ENCODE peak calls at places on chromosomes 3 and 15, in eight cellular contexts. One of them, this sample, is unnamed.

GRCh38 chr3:126967386-126967785 is 15.5 kb upstream of the PLXNA1 start:
- DNase-seq in CD8-positive, alpha-beta memory T cell: no peak
- DNase-seq in right lobe of liver: no peak
- DNase-seq in dorsolateral prefrontal cortex: no peak
- DNase-seq in tibial artery: no peak
- DNase-seq in IMR-90: no peak
- DNase-seq in SK-N-SH: no peak
- DNase-seq in lung: no peak
- DNase-seq in this sample: no peak

GRCh38 chr3:150370129-150370602 is 37.9 kb upstream of the TSC22D2 start:
- DNase-seq in lung: peak; percentile 72
- DNase-seq in CD8-positive, alpha-beta memory T cell: no peak
- DNase-seq in dorsolateral prefrontal cortex: no peak
- DNase-seq in SK-N-SH: no peak
- DNase-seq in right lobe of liver: no peak
- DNase-seq in IMR-90: peak; percentile 97
- DNase-seq in tibial artery: peak; percentile 79
- DNase-seq in this sample: no peak

GRCh38 chr3:53585042-53585441 is 90.6 kb downstream of the CACNA1D start:
- DNase-seq in dorsolateral prefrontal cortex: no peak
- DNase-seq in right lobe of liver: no peak
- DNase-seq in SK-N-SH: no peak
- DNase-seq in CD8-positive, alpha-beta memory T cell: no peak
- DNase-seq in tibial artery: no peak
- DNase-seq in lung: no peak
- DNase-seq in IMR-90: no peak
- DNase-seq in this sample: no peak

GRCh38 chr3:152474585-152474984 is 205.9 kb downstream of the MBNL1 start:
- DNase-seq in SK-N-SH: peak; percentile 15
- DNase-seq in tibial artery: no peak
- DNase-seq in CD8-positive, alpha-beta memory T cell: no peak
- DNase-seq in right lobe of liver: no peak
- DNase-seq in lung: no peak
- DNase-seq in IMR-90: peak; percentile 84
- DNase-seq in dorsolateral prefrontal cortex: no peak
- DNase-seq in this sample: no peak

GRCh38 chr15:92092391-92092790 is 238.9 kb downstream of the SLCO3A1 start:
- DNase-seq in lung: no peak
- DNase-seq in right lobe of liver: no peak
- DNase-seq in CD8-positive, alpha-beta memory T cell: no peak
- DNase-seq in SK-N-SH: no peak
- DNase-seq in tibial artery: no peak
- DNase-seq in IMR-90: peak; percentile 15
- DNase-seq in dorsolateral prefrontal cortex: no peak
- DNase-seq in this sample: no peak

GRCh38 chr15:60044636-60045273 is 40.6 kb downstream of the FOXB1 start:
- DNase-seq in right lobe of liver: no peak
- DNase-seq in SK-N-SH: no peak
- DNase-seq in CD8-positive, alpha-beta memory T cell: no peak
- DNase-seq in IMR-90: no peak
- DNase-seq in dorsolateral prefrontal cortex: no peak
- DNase-seq in tibial artery: no peak
- DNase-seq in lung: no peak
- DNase-seq in this sample: no peak

GRCh38 chr3:25782938-25783660 is at the start of gene NGLY1:
- DNase-seq in lung: peak; percentile 81
- DNase-seq in right lobe of liver: peak; percentile 91
- DNase-seq in SK-N-SH: peak; percentile 96
- DNase-seq in dorsolateral prefrontal cortex: peak; percentile 81
- DNase-seq in tibial artery: peak; percentile 91
- DNase-seq in IMR-90: peak; percentile 75
- DNase-seq in CD8-positive, alpha-beta memory T cell: peak; percentile 79
- DNase-seq in this sample: peak; percentile 86

GRCh38 chr15:40925863-40926658 is 3.1 kb upstream of the DLL4 start:
- DNase-seq in dorsolateral prefrontal cortex: no peak
- DNase-seq in CD8-positive, alpha-beta memory T cell: peak; percentile 25
- DNase-seq in SK-N-SH: peak; percentile 72
- DNase-seq in right lobe of liver: no peak
- DNase-seq in lung: no peak
- DNase-seq in IMR-90: no peak
- DNase-seq in tibial artery: no peak
- DNase-seq in this sample: no peak

GRCh38 chr15:47027322-47027946 is 689.9 kb upstream of the SEMA6D start:
- DNase-seq in tibial artery: no peak
- DNase-seq in dorsolateral prefrontal cortex: no peak
- DNase-seq in right lobe of liver: no peak
- DNase-seq in IMR-90: no peak
- DNase-seq in SK-N-SH: peak; percentile 5
- DNase-seq in CD8-positive, alpha-beta memory T cell: no peak
- DNase-seq in lung: no peak
- DNase-seq in this sample: no peak

GRCh38 chr3:142276780-142277179 is 51.4 kb upstream of the GK5 start:
- DNase-seq in tibial artery: no peak
- DNase-seq in right lobe of liver: no peak
- DNase-seq in dorsolateral prefrontal cortex: no peak
- DNase-seq in lung: no peak
- DNase-seq in IMR-90: peak; percentile 67
- DNase-seq in SK-N-SH: no peak
- DNase-seq in CD8-positive, alpha-beta memory T cell: no peak
- DNase-seq in this sample: no peak

GRCh38 chr3:124812291-124813265 is 74.6 kb downstream of the ITGB5 start:
- DNase-seq in lung: peak; percentile 57
- DNase-seq in SK-N-SH: no peak
- DNase-seq in tibial artery: peak; percentile 93
- DNase-seq in IMR-90: peak; percentile 99
- DNase-seq in CD8-positive, alpha-beta memory T cell: no peak
- DNase-seq in dorsolateral prefrontal cortex: no peak
- DNase-seq in right lobe of liver: peak; percentile 84
- DNase-seq in this sample: peak; percentile 70

GRCh38 chr3:141979050-141979671 is 102.7 kb downstream of the ATP1B3 start:
- DNase-seq in tibial artery: no peak
- DNase-seq in right lobe of liver: no peak
- DNase-seq in dorsolateral prefrontal cortex: no peak
- DNase-seq in lung: no peak
- DNase-seq in IMR-90: peak; percentile 85
- DNase-seq in SK-N-SH: no peak
- DNase-seq in CD8-positive, alpha-beta memory T cell: no peak
- DNase-seq in this sample: no peak

GRCh38 chr3:119295816-119296484 is 1.8 kb downstream of the ARHGAP31 start:
- DNase-seq in SK-N-SH: no peak
- DNase-seq in IMR-90: no peak
- DNase-seq in lung: no peak
- DNase-seq in right lobe of liver: no peak
- DNase-seq in tibial artery: no peak
- DNase-seq in CD8-positive, alpha-beta memory T cell: no peak
- DNase-seq in dorsolateral prefrontal cortex: no peak
- DNase-seq in this sample: no peak

GRCh38 chr3:169863458-169863899 is 6.3 kb downstream of the LRRC31 start:
- DNase-seq in CD8-positive, alpha-beta memory T cell: peak; percentile 50
- DNase-seq in tibial artery: peak; percentile 70
- DNase-seq in lung: peak; percentile 73
- DNase-seq in SK-N-SH: peak; percentile 64
- DNase-seq in IMR-90: peak; percentile 72
- DNase-seq in right lobe of liver: peak; percentile 76
- DNase-seq in dorsolateral prefrontal cortex: no peak
- DNase-seq in this sample: peak; percentile 33

DNA sequence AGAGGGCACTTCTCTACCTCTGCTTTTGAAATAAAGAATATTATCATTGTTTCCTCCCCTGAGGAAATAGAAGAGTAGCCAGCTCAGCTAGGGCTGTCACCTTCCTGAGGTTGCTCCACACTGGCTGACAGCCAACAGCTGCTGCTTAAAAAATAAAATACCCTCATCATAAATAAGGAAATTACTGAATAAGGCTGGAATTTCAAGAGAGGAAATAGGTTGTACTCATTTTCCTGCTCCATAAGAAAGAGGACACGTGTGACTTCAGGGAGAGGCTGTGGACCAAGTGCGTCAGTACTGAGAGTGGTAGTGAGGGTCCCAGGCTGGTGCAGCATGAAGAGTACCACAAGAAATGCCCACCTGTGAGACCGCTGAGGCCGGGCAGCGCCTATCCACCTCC is 8.1 kb upstream of the C2CD4B start:
- DNase-seq in tibial artery: no peak
- DNase-seq in lung: no peak
- DNase-seq in SK-N-SH: no peak
- DNase-seq in CD8-positive, alpha-beta memory T cell: no peak
- DNase-seq in dorsolateral prefrontal cortex: no peak
- DNase-seq in right lobe of liver: no peak
- DNase-seq in IMR-90: no peak
- DNase-seq in this sample: peak; percentile 51
- H3K27ac ChIP-seq in tibial artery: no peak overlapping the region
- H3K27ac ChIP-seq in lung: peak overlapping the region; percentile 38
- H3K27ac ChIP-seq in SK-N-SH: no peak overlapping the region
- H3K27ac ChIP-seq in CD8-positive, alpha-beta memory T cell: no peak overlapping the region
- H3K27ac ChIP-seq in dorsolateral prefrontal cortex: no peak overlapping the region
- H3K27ac ChIP-seq in right lobe of liver: peak overlapping the region; percentile 31
- H3K27ac ChIP-seq in IMR-90: no peak overlapping the region
- H3K27ac ChIP-seq in this sample: peak overlapping the region; percentile 88

DNA sequence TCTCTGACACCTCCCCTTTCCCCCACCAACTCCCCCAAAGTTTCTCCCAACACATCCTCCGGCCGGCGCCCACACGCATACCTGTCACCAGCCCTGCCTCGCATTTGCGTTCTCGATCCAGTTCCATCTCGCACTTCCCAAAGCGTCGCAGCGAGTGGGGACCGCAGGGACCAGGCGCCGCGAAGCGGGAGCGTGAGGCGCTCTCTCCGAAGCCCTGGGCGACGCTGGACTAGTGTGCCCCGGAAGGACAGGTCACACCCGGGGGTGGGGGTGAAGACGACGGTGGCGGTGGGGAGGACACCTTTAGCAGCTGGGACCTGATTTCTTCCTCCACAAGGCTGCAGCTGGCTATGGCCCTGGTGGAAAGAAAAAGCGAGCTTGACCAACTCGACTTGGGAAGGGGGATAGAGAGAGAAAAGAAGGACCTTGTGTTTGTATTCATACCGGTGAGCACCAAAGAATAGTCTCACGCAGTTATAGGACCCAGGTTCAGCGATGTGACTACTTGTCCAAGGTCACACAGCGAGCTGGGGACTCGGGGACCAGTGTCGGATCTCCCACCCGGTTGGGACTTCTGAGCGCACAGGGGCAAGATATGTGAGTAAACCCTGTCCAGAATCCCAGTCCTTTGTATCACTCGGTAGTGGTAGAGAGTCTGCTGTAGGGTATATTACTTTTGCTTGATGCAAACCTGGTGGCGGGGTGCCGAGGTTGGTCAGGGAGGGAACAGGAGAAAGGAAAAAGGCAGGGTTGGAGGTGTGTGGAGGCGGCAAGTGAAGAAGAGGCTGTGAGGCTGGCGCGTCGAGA is 608 bp upstream of the GHSR start:
- DNase-seq in tibial artery: no peak
- DNase-seq in right lobe of liver: no peak
- DNase-seq in lung: no peak
- DNase-seq in SK-N-SH: peak; percentile 60
- DNase-seq in CD8-positive, alpha-beta memory T cell: no peak
- DNase-seq in IMR-90: no peak
- DNase-seq in dorsolateral prefrontal cortex: no peak
- DNase-seq in this sample: no peak
- H3K4me3 ChIP-seq in tibial artery: no peak overlapping the region
- H3K4me3 ChIP-seq in right lobe of liver: no peak overlapping the region
- H3K4me3 ChIP-seq in lung: no peak overlapping the region
- H3K4me3 ChIP-seq in SK-N-SH: no peak overlapping the region
- H3K4me3 ChIP-seq in CD8-positive, alpha-beta memory T cell: no peak overlapping the region
- H3K4me3 ChIP-seq in IMR-90: no peak overlapping the region
- H3K4me3 ChIP-seq in dorsolateral prefrontal cortex: no peak overlapping the region
- H3K4me3 ChIP-seq in this sample: no peak overlapping the region

GRCh38 chr3:58563386-58564035 is 13.7 kb downstream of the FAM107A start:
- DNase-seq in SK-N-SH: no peak
- DNase-seq in IMR-90: no peak
- DNase-seq in dorsolateral prefrontal cortex: no peak
- DNase-seq in CD8-positive, alpha-beta memory T cell: no peak
- DNase-seq in tibial artery: peak; percentile 21
- DNase-seq in right lobe of liver: peak; percentile 28
- DNase-seq in lung: no peak
- DNase-seq in this sample: no peak
- H3K27ac ChIP-seq in SK-N-SH: no peak overlapping the region
- H3K27ac ChIP-seq in IMR-90: no peak overlapping the region
- H3K27ac ChIP-seq in dorsolateral prefrontal cortex: no peak overlapping the region
- H3K27ac ChIP-seq in CD8-positive, alpha-beta memory T cell: no peak overlapping the region
- H3K27ac ChIP-seq in tibial artery: no peak overlapping the region
- H3K27ac ChIP-seq in right lobe of liver: no peak overlapping the region
- H3K27ac ChIP-seq in lung: no peak overlapping the region
- H3K27ac ChIP-seq in this sample: no peak overlapping the region

GRCh38 chr3:187024561-187025226 is 94.4 kb downstream of the ST6GAL1 start:
- DNase-seq in SK-N-SH: no peak
- DNase-seq in IMR-90: no peak
- DNase-seq in right lobe of liver: no peak
- DNase-seq in tibial artery: no peak
- DNase-seq in CD8-positive, alpha-beta memory T cell: no peak
- DNase-seq in lung: no peak
- DNase-seq in dorsolateral prefrontal cortex: no peak
- DNase-seq in this sample: no peak

GRCh38 chr3:187022403-187023029 is 92.2 kb downstream of the ST6GAL1 start:
- DNase-seq in tibial artery: no peak
- DNase-seq in right lobe of liver: no peak
- DNase-seq in SK-N-SH: no peak
- DNase-seq in CD8-positive, alpha-beta memory T cell: no peak
- DNase-seq in lung: no peak
- DNase-seq in dorsolateral prefrontal cortex: no peak
- DNase-seq in IMR-90: no peak
- DNase-seq in this sample: no peak

GRCh38 chr3:187020376-187020775 is 90.0 kb downstream of the ST6GAL1 start:
- DNase-seq in dorsolateral prefrontal cortex: no peak
- DNase-seq in IMR-90: no peak
- DNase-seq in CD8-positive, alpha-beta memory T cell: no peak
- DNase-seq in SK-N-SH: no peak
- DNase-seq in lung: no peak
- DNase-seq in tibial artery: no peak
- DNase-seq in right lobe of liver: no peak
- DNase-seq in this sample: no peak

GRCh38 chr3:187019542-187020072 is 89.3 kb downstream of the ST6GAL1 start:
- DNase-seq in dorsolateral prefrontal cortex: no peak
- DNase-seq in SK-N-SH: peak; percentile 10
- DNase-seq in right lobe of liver: no peak
- DNase-seq in CD8-positive, alpha-beta memory T cell: no peak
- DNase-seq in IMR-90: no peak
- DNase-seq in tibial artery: no peak
- DNase-seq in lung: no peak
- DNase-seq in this sample: no peak

DNA sequence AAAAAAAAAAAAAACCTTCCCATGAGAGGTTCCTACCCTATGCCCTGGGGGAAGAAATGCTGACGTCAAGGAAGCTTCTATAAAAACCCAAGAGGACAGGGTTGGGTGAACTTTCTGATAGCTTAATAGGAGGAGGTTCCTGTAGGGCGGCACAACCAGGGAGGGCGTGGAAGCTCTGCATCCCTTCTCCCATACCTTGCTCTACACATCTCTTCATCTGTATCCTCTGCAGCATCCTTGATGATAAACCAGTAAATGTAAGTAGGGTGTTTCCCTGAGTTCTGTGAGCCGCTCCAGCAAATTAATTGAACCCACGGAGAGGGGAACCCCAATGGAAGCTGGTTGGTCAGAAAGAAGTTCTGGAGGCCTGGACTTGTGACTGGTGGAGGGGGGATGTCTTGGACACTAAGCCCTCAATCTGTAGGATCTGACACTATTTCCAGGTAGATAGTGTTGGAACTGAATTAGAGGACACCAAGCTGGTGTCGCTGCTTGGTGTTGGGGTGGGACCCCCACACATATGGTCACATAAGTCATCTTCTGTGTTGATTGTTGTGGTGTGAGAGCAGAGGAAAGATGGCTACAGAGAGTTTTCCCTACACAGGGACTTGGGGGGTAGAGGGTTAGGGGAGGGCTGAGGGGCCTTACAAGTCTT is 91.5 kb downstream of the ST6GAL1 start:
- DNase-seq in lung: no peak
- DNase-seq in SK-N-SH: no peak
- DNase-seq in dorsolateral prefrontal cortex: no peak
- DNase-seq in tibial artery: no peak
- DNase-seq in right lobe of liver: no peak
- DNase-seq in IMR-90: no peak
- DNase-seq in CD8-positive, alpha-beta memory T cell: no peak
- DNase-seq in this sample: no peak
- H3K4me3 ChIP-seq in lung: no peak overlapping the region
- H3K4me3 ChIP-seq in SK-N-SH: no peak overlapping the region
- H3K4me3 ChIP-seq in dorsolateral prefrontal cortex: no peak overlapping the region
- H3K4me3 ChIP-seq in tibial artery: no peak overlapping the region
- H3K4me3 ChIP-seq in right lobe of liver: no peak overlapping the region
- H3K4me3 ChIP-seq in IMR-90: no peak overlapping the region
- H3K4me3 ChIP-seq in CD8-positive, alpha-beta memory T cell: no peak overlapping the region
- H3K4me3 ChIP-seq in this sample: no peak overlapping the region

This sample was measured in left ventricle myocardium inferior.